ENCODE peak calls at places on chromosomes 5 and 9, in six cellular contexts. N is stimulated activated CD4-positive, alpha-beta T cell treated with anti-CD3 and anti-CD28 coated beads, Interleukin-2, amount 100 ng/mL, for 48 hours; X is stimulated activated CD8-positive, alpha-beta memory T cell treated with anti-CD3 and anti-CD28 coated beads, Interleukin-4, amount 100 ng/mL, for 48 hours; T is nephron progenitor cell; Y is hippocampal formation; C is T-helper 1 cell. W is an unnamed sample.

GRCh38 chr9:100715100-100715379 is 137.2 kb downstream of the CAVIN4 start:
- DNase-seq in N (no peak), X (no peak), T (no peak), Y (peak; percentile 16), C (no peak), W (no peak)

GRCh38 chr9:134243778-134244467 is 79.6 kb upstream of the RNU6ATAC start:
- DNase-seq in N (no peak), X (peak; percentile 41), T (no peak), Y (no peak), C (peak; percentile 13), W (no peak)

GRCh38 chr9:69645488-69645887 is 26.7 kb downstream of the APBA1 start:
- DNase-seq in N (no peak), X (no peak), T (no peak), Y (peak; percentile 51), C (no peak), W (peak; percentile 42)

GRCh38 chr5:11157132-11157531 is 396.1 kb upstream of the DAP start:
- DNase-seq in N (no peak), X (no peak), T (no peak), Y (no peak), C (no peak), W (no peak)

GRCh38 chr9:81906656-81907055 is 21.6 kb upstream of the SPATA31D4 start:
- DNase-seq in N (no peak), X (no peak), T (no peak), Y (no peak), C (no peak), W (no peak)

GRCh38 chr5:111563041-111563822 is 50.9 kb upstream of the STARD4 start:
- DNase-seq in N (no peak), X (no peak), T (no peak), Y (no peak), C (no peak), W (no peak)

GRCh38 chr5:58759745-58760144 is 176.9 kb downstream of the RAB3C start:
- DNase-seq in N (no peak), X (no peak), T (no peak), Y (no peak), C (no peak), W (no peak)

GRCh38 chr9:114002986-114003740 is 74.9 kb downstream of the AMBP start:
- DNase-seq in N (no peak), X (peak; percentile 8), T (no peak), Y (no peak), C (no peak), W (no peak)

GRCh38 chr5:136082390-136083193 is 50.1 kb upstream of the SMAD5 start:
- DNase-seq in N (peak; percentile 67), X (peak; percentile 85), T (peak; percentile 88), Y (peak; percentile 1), C (peak; percentile 52), W (peak; percentile 88)

GRCh38 chr5:143311955-143312354 is 91.5 kb downstream of the NR3C1 start:
- DNase-seq in N (no peak), X (no peak), T (no peak), Y (no peak), C (no peak), W (no peak)

GRCh38 chr9:119802621-119803020 is 433.4 kb upstream of the BRINP1 start:
- DNase-seq in N (no peak), X (no peak), T (peak; percentile 18), Y (peak; percentile 51), C (no peak), W (no peak)

GRCh38 chr5:119355636-119356383 is at the start of gene TNFAIP8:
- DNase-seq in N (peak; percentile 79), X (peak; percentile 86), T (peak; percentile 61), Y (peak; percentile 5), C (peak; percentile 35), W (peak; percentile 80)

GRCh38 chr5:135457424-135458071 is 5.4 kb upstream of the TIFAB start:
- DNase-seq in N (peak; percentile 64), X (peak; percentile 80), T (peak; percentile 78), Y (no peak), C (peak; percentile 36), W (peak; percentile 83)

GRCh38 chr5:99061299-99061698 is 132.5 kb upstream of the CHD1 start:
- DNase-seq in N (no peak), X (no peak), T (peak; percentile 12), Y (no peak), C (no peak), W (no peak)

GRCh38 chr5:139897342-139897741 is 101.7 kb downstream of the PSD2 start:
- DNase-seq in N (no peak), X (no peak), T (no peak), Y (no peak), C (no peak), W (no peak)

GRCh38 chr9:4298255-4299005 is 1.4 kb downstream of the GLIS3 start:
- DNase-seq in N (peak; percentile 34), X (peak; percentile 65), T (peak; percentile 29), Y (no peak), C (no peak), W (no peak)

GRCh38 chr5:1050449-1051365 is 42.1 kb downstream of the NKD2 start:
- DNase-seq in N (no peak), X (no peak), T (no peak), Y (no peak), C (no peak), W (no peak)

GRCh38 chr9:137157618-137158502 is 12.0 kb downstream of the LRRC26 start:
- DNase-seq in N (no peak), X (no peak), T (no peak), Y (no peak), C (no peak), W (no peak)

GRCh38 chr5:134227259-134227658 is 1.4 kb upstream of the PPP2CA start:
- DNase-seq in N (no peak), X (no peak), T (no peak), Y (peak; percentile 30), C (no peak), W (no peak)

GRCh38 chr5:38453506-38453905 is 102.9 kb downstream of the LIFR start:
- DNase-seq in N (peak; percentile 3), X (peak; percentile 38), T (no peak), Y (no peak), C (peak; percentile 26), W (no peak)

GRCh38 chr5:96035796-96036195 is 74.1 kb upstream of the ELL2 start:
- DNase-seq in N (no peak), X (no peak), T (no peak), Y (no peak), C (no peak), W (no peak)

GRCh38 chr9:91855196-91855595 is 94.8 kb downstream of the ROR2 start:
- DNase-seq in N (no peak), X (no peak), T (no peak), Y (no peak), C (no peak), W (no peak)

GRCh38 chr9:138063033-138063432 is 185.5 kb downstream of the CACNA1B start:
- DNase-seq in N (no peak), X (no peak), T (no peak), Y (no peak), C (no peak), W (no peak)

GRCh38 chr5:153520952-153521351 is 30.5 kb downstream of the GRIA1 start:
- DNase-seq in N (no peak), X (no peak), T (no peak), Y (no peak), C (no peak), W (no peak)

GRCh38 chr9:134055981-134056461 is 11.8 kb downstream of the BRD3 start:
- DNase-seq in N (no peak), X (no peak), T (no peak), Y (no peak), C (no peak), W (peak; percentile 97)

GRCh38 chr9:69012690-69013403 is 1.1 kb downstream of the PRKACG start:
- DNase-seq in N (no peak), X (no peak), T (no peak), Y (no peak), C (no peak), W (no peak)

GRCh38 chr9:91714020-91714721 is 235.9 kb downstream of the ROR2 start:
- DNase-seq in N (no peak), X (peak; percentile 57), T (peak; percentile 74), Y (no peak), C (no peak), W (peak; percentile 39)

GRCh38 chr5:16043349-16043748 is 136.2 kb downstream of the MARCHF11 start:
- DNase-seq in N (no peak), X (no peak), T (no peak), Y (no peak), C (no peak), W (no peak)

GRCh38 chr5:68528877-68529276 is 313.3 kb downstream of the PIK3R1 start:
- DNase-seq in N (no peak), X (no peak), T (no peak), Y (no peak), C (no peak), W (no peak)